ENCODE peak calls at places on chromosome 5, in four cellular contexts. A, U, R and V are unnamed samples.

GRCh38 chr5:67371924-67372323 is 175.3 kb upstream of the CD180 start:
- DNase-seq in R (no peak), A (no peak), U (no peak), V (no peak)

GRCh38 chr5:165079389-165079788 is 1574.0 kb downstream of the MAT2B start:
- DNase-seq in R (no peak), A (no peak), U (no peak), V (no peak)

GRCh38 chr5:173242675-173243085 is 7.7 kb upstream of the NKX2-5 start:
- DNase-seq in R (no peak), U (peak), A (no peak), V (no peak)

GRCh38 chr5:109485030-109485429 is 75.3 kb upstream of the PJA2 start:
- DNase-seq in A (no peak), U (peak), R (peak), V (peak)

GRCh38 chr5:141902416-141902815 is 21.3 kb upstream of the DELE1 start:
- DNase-seq in R (no peak), U (no peak), A (no peak), V (no peak)

GRCh38 chr5:35651002-35651756 is 33.5 kb downstream of the SPEF2 start:
- DNase-seq in A (peak), U (peak), R (peak), V (peak)

GRCh38 chr5:135353952-135354721 is 44.9 kb downstream of the MACROH2A1 start:
- DNase-seq in A (no peak), R (peak), U (peak), V (peak)

GRCh38 chr5:102901821-102902448 is 146.8 kb downstream of the PAM start:
- DNase-seq in R (no peak), U (no peak), A (no peak), V (no peak)

GRCh38 chr5:95715799-95716461 is 15.2 kb upstream of the RHOBTB3 start:
- DNase-seq in U (peak), R (peak), A (no peak), V (peak)

GRCh38 chr5:68330564-68330963 is 115.0 kb downstream of the PIK3R1 start:
- DNase-seq in A (no peak), U (peak), R (peak), V (no peak)

GRCh38 chr5:35854248-35854647 is 2.4 kb upstream of the IL7R start:
- DNase-seq in U (no peak), A (no peak), R (no peak), V (no peak)

GRCh38 chr5:69213513-69214215 is 21.0 kb upstream of the CDK7 start:
- DNase-seq in R (peak), A (no peak), U (peak), V (peak)

GRCh38 chr5:175230299-175230698 is 213.7 kb downstream of the DRD1 start:
- DNase-seq in U (no peak), R (no peak), A (no peak), V (no peak)

GRCh38 chr5:112419596-112420110 is 576 bp upstream of the EPB41L4A start:
- DNase-seq in U (peak), R (peak), A (no peak), V (no peak)

GRCh38 chr5:159094745-159095144 is 5.0 kb downstream of the EBF1 start:
- DNase-seq in A (no peak), U (peak), R (peak), V (peak)

GRCh38 chr5:156589859-156590216 is 260.3 kb upstream of the PPP1R2B start:
- DNase-seq in A (no peak), U (no peak), R (no peak), V (no peak)

GRCh38 chr5:1179383-1179715 is 22.0 kb upstream of the SLC6A19 start:
- DNase-seq in A (no peak), R (no peak), U (no peak), V (no peak)

GRCh38 chr5:157546456-157547100 is 29.0 kb downstream of the ADAM19 start:
- DNase-seq in R (peak), A (no peak), U (peak), V (no peak)

GRCh38 chr5:125140855-125141254 is 394.4 kb upstream of the ZNF608 start:
- DNase-seq in U (peak), A (no peak), R (peak), V (peak)

GRCh38 chr5:169149317-169149716 is 151.6 kb downstream of the SLIT3 start:
- DNase-seq in R (no peak), U (no peak), A (no peak), V (no peak)

GRCh38 chr5:77851229-77852067 is 75.3 kb upstream of the TBCA start:
- DNase-seq in A (no peak), R (peak), U (peak), V (no peak)

GRCh38 chr5:111142932-111143331 is 50.8 kb downstream of the WDR36 start:
- DNase-seq in A (no peak), U (no peak), R (peak), V (no peak)

GRCh38 chr5:56053363-56053762 is 58.6 kb upstream of the IL6ST start:
- DNase-seq in R (no peak), U (no peak), A (no peak), V (no peak)

GRCh38 chr5:6540111-6540830 is 91.6 kb downstream of the UBE2QL1 start:
- DNase-seq in A (no peak), R (no peak), U (no peak), V (peak)

GRCh38 chr5:111635151-111635945 is 121.6 kb downstream of the NREP start:
- DNase-seq in U (no peak), A (no peak), R (peak), V (no peak)

GRCh38 chr5:62522811-62523210 is 55.8 kb upstream of the LRRC70 start:
- DNase-seq in A (no peak), U (no peak), R (no peak), V (no peak)

GRCh38 chr5:116444373-116445058 is 130.1 kb downstream of the SEMA6A start:
- DNase-seq in U (no peak), R (no peak), A (no peak), V (no peak)

GRCh38 chr5:173689713-173690360 is 73.4 kb upstream of the BOD1 start:
- DNase-seq in R (peak), A (no peak), U (no peak), V (no peak)

GRCh38 chr5:61186634-61187033 is 24.4 kb upstream of the SMIM15 start:
- DNase-seq in U (no peak), R (no peak), A (no peak), V (no peak)

GRCh38 chr5:56693220-56693579 is 122.1 kb upstream of the MAP3K1 start:
- DNase-seq in R (no peak), U (no peak), A (peak), V (no peak)

GRCh38 chr5:157539623-157540022 is 36.0 kb downstream of the ADAM19 start:
- DNase-seq in U (peak), R (no peak), A (no peak), V (no peak)

GRCh38 chr5:93512799-93513198 is 68.2 kb downstream of the NR2F1-AS1 start:
- DNase-seq in A (no peak), R (peak), U (peak), V (peak)

GRCh38 chr5:81825237-81825636 is 74.3 kb upstream of the SSBP2 start:
- DNase-seq in R (peak), A (no peak), U (peak), V (peak)